ENCODE peak calls at places on chromosomes 11 and 22, in four cellular contexts. Q is upper lobe of left lung, W is K562, F is H1. O is an unnamed sample.

GRCh38 chr22:38257650-38258246 is 15.1 kb downstream of the TMEM184B start:
- DNase-seq in Q (no peak), W (no peak), F (no peak), O (no peak)

GRCh38 chr11:107704432-107704831 is 7.4 kb downstream of the SLN start:
- DNase-seq in Q (no peak), W (no peak), F (no peak), O (no peak)

GRCh38 chr11:77144854-77145428 is 16.9 kb downstream of the MYO7A start:
- DNase-seq in Q (no peak), W (no peak), F (no peak), O (no peak)

GRCh38 chr22:45688606-45689080 is 17.0 kb downstream of the ATXN10 start:
- DNase-seq in Q (no peak), W (no peak), F (no peak), O (no peak)

GRCh38 chr11:71489311-71490043 is 36.5 kb downstream of the NADSYN1 start:
- DNase-seq in Q (no peak), W (no peak), F (no peak), O (no peak)

GRCh38 chr11:45658292-45658991 is 7.0 kb downstream of the CHST1 start:
- DNase-seq in Q (peak; percentile 63), W (no peak), F (peak; percentile 50), O (peak; percentile 85)

GRCh38 chr11:61505640-61506155 is 2.9 kb upstream of the LRRC10B start:
- DNase-seq in Q (peak; percentile 45), W (no peak), F (no peak), O (no peak)

GRCh38 chr11:112057170-112057569 is 16.6 kb downstream of the PIH1D2 start:
- DNase-seq in Q (no peak), W (no peak), F (no peak), O (no peak)

GRCh38 chr11:75288846-75289760 is 48.5 kb downstream of the TPBGL start:
- DNase-seq in Q (no peak), W (no peak), F (no peak), O (no peak)

GRCh38 chr11:117179048-117179999 is 781 bp downstream of the SIDT2 start:
- DNase-seq in Q (peak; percentile 92), W (peak; percentile 27), F (no peak), O (peak; percentile 92)

GRCh38 chr11:112694813-112695212 is 266.4 kb upstream of the NCAM1 start:
- DNase-seq in Q (no peak), W (no peak), F (no peak), O (no peak)

GRCh38 chr11:67572747-67573419 is 10.7 kb upstream of the GSTP1 start:
- DNase-seq in Q (no peak), W (peak; percentile 32), F (no peak), O (peak; percentile 78)

GRCh38 chr22:31825513-31825912 is 71.7 kb downstream of the DEPDC5 start:
- DNase-seq in Q (no peak), W (no peak), F (no peak), O (no peak)

GRCh38 chr22:43114958-43115357 is 4.4 kb downstream of the BIK start:
- DNase-seq in Q (no peak), W (no peak), F (no peak), O (no peak)

GRCh38 chr22:40406063-40406890 is 35.9 kb downstream of the SGSM3 start:
- DNase-seq in Q (peak; percentile 72), W (no peak), F (no peak), O (peak; percentile 74)

GRCh38 chr11:79670846-79671245 is 230.0 kb upstream of the TENM4 start:
- DNase-seq in Q (no peak), W (no peak), F (no peak), O (no peak)

GRCh38 chr11:109527496-109527895 is 105.5 kb downstream of the C11orf87 start:
- DNase-seq in Q (no peak), W (no peak), F (no peak), O (no peak)

GRCh38 chr11:74570266-74571061 is 21.9 kb upstream of the POLD3 start:
- DNase-seq in Q (no peak), W (peak; percentile 67), F (no peak), O (no peak)

GRCh38 chr11:76456571-76456970 is 11.8 kb downstream of the EMSY start:
- DNase-seq in Q (no peak), W (no peak), F (no peak), O (no peak)

GRCh38 chr22:19117111-19117512 is 5.1 kb downstream of the DGCR2 start:
- DNase-seq in Q (no peak), W (no peak), F (no peak), O (peak; percentile 54)

GRCh38 chr11:90391756-90392155 is 168.9 kb upstream of the CHORDC1 start:
- DNase-seq in Q (no peak), W (no peak), F (no peak), O (no peak)

GRCh38 chr11:13885083-13885482 is 77.4 kb upstream of the SPON1 start:
- DNase-seq in Q (no peak), W (no peak), F (no peak), O (no peak)

GRCh38 chr22:26330971-26331625 is 98.0 kb upstream of the ASPHD2 start:
- DNase-seq in Q (no peak), W (peak; percentile 88), F (peak; percentile 29), O (no peak)

GRCh38 chr11:72771507-72771906 is 19.3 kb upstream of the ARAP1 start:
- DNase-seq in Q (no peak), W (peak; percentile 30), F (no peak), O (no peak)

GRCh38 chr11:84720706-84721402 is 906.3 kb downstream of the DLG2 start:
- DNase-seq in Q (peak; percentile 79), W (no peak), F (no peak), O (peak; percentile 74)

GRCh38 chr11:60625262-60625661 is 74.2 kb upstream of the MS4A8 start:
- DNase-seq in Q (no peak), W (no peak), F (peak; percentile 9), O (no peak)

GRCh38 chr11:47376543-47377371 is 1.6 kb downstream of the SPI1 start:
- DNase-seq in Q (peak; percentile 84), W (peak; percentile 79), F (no peak), O (peak; percentile 91)

GRCh38 chr11:68889948-68890446 is 13.6 kb downstream of the MRPL21 start:
- DNase-seq in Q (peak; percentile 83), W (peak; percentile 57), F (peak; percentile 57), O (peak; percentile 56)

GRCh38 chr22:19507534-19507861 is 16.7 kb downstream of the CLDN5 start:
- DNase-seq in Q (no peak), W (no peak), F (no peak), O (no peak)

GRCh38 chr22:44937216-44937615 is 72.6 kb downstream of the PHF21B start:
- DNase-seq in Q (no peak), W (no peak), F (no peak), O (no peak)

GRCh38 chr22:21917206-21917958 is 35.3 kb downstream of the PPM1F start:
- DNase-seq in Q (no peak), W (no peak), F (no peak), O (no peak)

GRCh38 chr11:9260182-9261146 is 4.7 kb downstream of the DENND5A start:
- DNase-seq in Q (no peak), W (no peak), F (no peak), O (peak; percentile 72)
- TF ChIP-seq CTCF in Q (no peak), W (peak; percentile 40), F (peak; percentile 28), O (no peak)

GRCh38 chr11:12287009-12287373 is 90.4 kb upstream of the PARVA start:
- DNase-seq in Q (no peak), W (no peak), F (no peak), O (no peak)
- TF ChIP-seq POLR2AphosphoS5 in Q (no peak), W (no peak), F (no peak), O (no peak)

GRCh38 chr11:16125796-16126195 is 230.6 kb downstream of the SOX6 start:
- DNase-seq in Q (no peak), W (no peak), F (no peak), O (no peak)
- TF ChIP-seq POLR2A in Q (no peak), W (no peak), F (no peak), O (no peak)

DNA sequence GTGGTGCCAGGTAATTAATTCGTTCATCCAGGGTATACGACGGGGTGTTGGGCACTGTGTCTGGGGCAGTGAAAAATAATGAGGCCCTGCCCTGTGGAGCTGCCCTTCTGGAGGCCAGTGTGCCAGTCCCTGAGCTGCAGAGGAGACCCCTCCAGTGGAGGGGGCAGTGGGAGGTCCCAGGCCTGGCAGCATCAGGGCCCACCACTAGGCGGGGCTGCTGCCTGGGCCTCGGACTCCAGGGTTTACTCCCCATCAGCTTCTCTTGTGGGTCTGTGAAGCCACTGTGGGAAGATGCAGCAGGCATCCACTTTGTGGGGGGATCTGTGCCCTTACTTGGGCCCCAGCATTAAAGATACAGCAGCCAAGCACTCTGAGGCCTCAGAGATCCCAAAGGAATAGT is 17.4 kb upstream of the TMPRSS6 start:
- DNase-seq in Q (no peak), W (no peak), F (no peak), O (no peak)
- TF ChIP-seq CTCF in Q (no peak), W (peak; percentile 38), F (peak; percentile 81), O (peak; percentile 54)

GRCh38 chr11:17077520-17078401 is at the start of gene RPS13:
- DNase-seq in Q (peak; percentile 95), W (peak; percentile 91), F (peak; percentile 98), O (peak; percentile 98)
- TF ChIP-seq POLR2AphosphoS5 in Q (peak; percentile 95), W (peak; percentile 96), F (peak; percentile 92), O (peak; percentile 98)

DNA sequence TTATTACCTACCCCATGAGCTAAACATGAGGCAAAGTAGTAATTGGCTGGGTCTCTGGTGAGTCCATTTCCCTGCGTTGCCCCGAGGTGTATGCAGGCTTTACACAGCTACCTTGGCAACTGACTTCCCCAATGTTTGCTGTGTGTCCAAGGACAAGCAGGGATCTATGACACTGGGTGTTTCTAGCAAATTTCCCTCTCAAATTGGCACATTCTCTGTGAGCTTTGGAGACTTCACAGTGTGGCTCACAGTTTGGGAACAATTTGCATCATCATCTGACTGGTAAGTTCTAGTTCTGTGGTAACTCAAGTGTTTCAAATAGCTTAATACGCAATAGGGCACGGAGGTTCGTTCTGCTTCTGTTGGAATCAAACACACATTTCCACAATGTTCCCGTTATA is 12.5 kb downstream of the NNMT start:
- DNase-seq in Q (no peak), W (no peak), F (no peak), O (no peak)
- TF ChIP-seq POLR2A in Q (peak; percentile 39), W (no peak), F (no peak), O (no peak)

GRCh38 chr11:135074397-135074998 is 662.5 kb upstream of the B3GAT1 start:
- DNase-seq in Q (no peak), W (no peak), F (no peak), O (no peak)
- TF ChIP-seq CTCF in Q (no peak), W (no peak), F (peak; percentile 44), O (no peak)

GRCh38 chr11:36363361-36364272 is 67.5 kb downstream of the PRR5L start:
- DNase-seq in Q (no peak), W (no peak), F (no peak), O (no peak)
- TF ChIP-seq POLR2AphosphoS5 in Q (no peak), W (no peak), F (no peak), O (no peak)

O was measured in spleen.